ENCODE peak calls at places on chromosome 1, in six cellular contexts. V is bronchial epithelial cell; I is mucosa of descending colon; Z is testis; E is CD8-positive, alpha-beta T cell; Y is neural crest cell. R is an unnamed sample.

GRCh38 chr1:50251592-50252165 is 143.0 kb downstream of the ELAVL4 start:
- DNase-seq in V (no peak), I (no peak), Z (no peak), E (no peak), Y (no peak), R (no peak)

GRCh38 chr1:154478639-154479038 is 23.4 kb upstream of the TDRD10 start:
- DNase-seq in V (peak), I (no peak), Z (no peak), E (no peak), Y (no peak), R (no peak)

GRCh38 chr1:47647327-47647845 is 209.5 kb downstream of the FOXD2 start:
- DNase-seq in V (no peak), I (no peak), Z (no peak), E (no peak), Y (no peak), R (no peak)

GRCh38 chr1:169491845-169492281 is 6.1 kb upstream of the SLC19A2 start:
- DNase-seq in V (peak), I (no peak), Z (no peak), E (no peak), Y (no peak), R (no peak)

GRCh38 chr1:18091660-18092446 is 15.7 kb upstream of the IGSF21 start:
- DNase-seq in V (peak), I (no peak), Z (no peak), E (no peak), Y (no peak), R (no peak)

GRCh38 chr1:45412899-45413298 is 72.7 kb upstream of the MUTYH start:
- DNase-seq in V (no peak), I (no peak), Z (no peak), E (no peak), Y (no peak), R (no peak)

GRCh38 chr1:30417701-30418425 is 305.5 kb downstream of the MATN1 start:
- DNase-seq in V (no peak), I (no peak), Z (no peak), E (no peak), Y (peak), R (peak)

GRCh38 chr1:223261914-223262313 is 102.1 kb downstream of the SUSD4 start:
- DNase-seq in V (no peak), I (no peak), Z (no peak), E (no peak), Y (no peak), R (no peak)

GRCh38 chr1:94971491-94971924 is 44.6 kb upstream of the CNN3 start:
- DNase-seq in V (peak), I (no peak), Z (no peak), E (no peak), Y (no peak), R (no peak)

GRCh38 chr1:26730695-26731094 is 34.9 kb downstream of the ARID1A start:
- DNase-seq in V (no peak), I (no peak), Z (no peak), E (no peak), Y (no peak), R (no peak)

GRCh38 chr1:94110946-94111740 is 9.8 kb downstream of the ABCA4 start:
- DNase-seq in V (no peak), I (no peak), Z (no peak), E (no peak), Y (no peak), R (no peak)

GRCh38 chr1:59186656-59187055 is 110.2 kb upstream of the FGGY start:
- DNase-seq in V (no peak), I (no peak), Z (no peak), E (no peak), Y (no peak), R (no peak)

GRCh38 chr1:232305020-232305419 is 324.9 kb downstream of the SIPA1L2 start:
- DNase-seq in V (peak), I (peak), Z (no peak), E (no peak), Y (no peak), R (no peak)

GRCh38 chr1:36345353-36345752 is 21.9 kb upstream of the EVA1B start:
- DNase-seq in V (no peak), I (no peak), Z (no peak), E (no peak), Y (no peak), R (no peak)

GRCh38 chr1:11880911-11881748 is 22.4 kb upstream of the NPPB start:
- DNase-seq in V (no peak), I (no peak), Z (no peak), E (no peak), Y (no peak), R (no peak)

GRCh38 chr1:119047040-119047438 is 58.9 kb upstream of the TBX15 start:
- DNase-seq in V (no peak), I (no peak), Z (no peak), E (no peak), Y (no peak), R (no peak)

GRCh38 chr1:201184734-201185453 is 5.7 kb upstream of the IGFN1 start:
- DNase-seq in V (peak), I (no peak), Z (peak), E (no peak), Y (peak), R (no peak)

GRCh38 chr1:22652457-22652856 is 579 bp upstream of the C1QB start:
- DNase-seq in V (no peak), I (no peak), Z (no peak), E (no peak), Y (no peak), R (no peak)

GRCh38 chr1:225695578-225696332 is 42.8 kb upstream of the ENAH start:
- DNase-seq in V (peak), I (no peak), Z (no peak), E (no peak), Y (no peak), R (no peak)

GRCh38 chr1:200305806-200306205 is 104.0 kb downstream of the ZNF281 start:
- DNase-seq in V (no peak), I (no peak), Z (no peak), E (no peak), Y (no peak), R (no peak)

GRCh38 chr1:108200627-108201106 is 524 bp upstream of the SLC25A24 start:
- DNase-seq in V (peak), I (no peak), Z (peak), E (peak), Y (no peak), R (no peak)

GRCh38 chr1:171434717-171435346 is 50.5 kb upstream of the PRRC2C start:
- DNase-seq in V (peak), I (no peak), Z (no peak), E (no peak), Y (no peak), R (no peak)

DNA sequence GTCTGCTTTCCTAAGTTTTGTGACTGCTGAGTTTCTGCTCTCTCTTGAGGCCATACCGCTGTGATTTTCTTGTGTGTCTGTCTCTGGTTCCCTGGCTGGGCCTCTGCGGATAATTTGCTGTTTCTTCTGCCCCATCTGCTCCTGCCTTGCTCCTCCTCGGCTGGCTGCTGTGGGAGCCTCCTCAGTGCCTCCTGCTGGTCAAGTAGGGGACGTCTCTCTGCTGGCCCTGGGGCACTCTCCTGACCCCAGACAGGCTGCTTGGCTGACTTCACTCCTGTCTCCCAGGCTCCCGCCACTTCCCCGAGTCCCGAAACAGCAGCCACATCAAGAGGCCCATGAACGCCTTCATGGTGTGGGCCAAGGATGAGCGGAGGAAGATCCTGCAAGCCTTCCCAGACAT is 28.5 kb downstream of the ETNK2 start:
- DNase-seq in V (no peak), I (peak), Z (peak), E (no peak), Y (peak), R (no peak)
- TF ChIP-seq CTCF in V (peak), I (no peak), Z (peak), E (no peak), Y (peak), R (no peak)

GRCh38 chr1:81811757-81812371 is 11.1 kb downstream of the ADGRL2 start:
- DNase-seq in V (peak), I (no peak), Z (no peak), E (no peak), Y (no peak), R (no peak)

GRCh38 chr1:81809808-81810207 is 9.1 kb downstream of the ADGRL2 start:
- DNase-seq in V (no peak), I (no peak), Z (no peak), E (no peak), Y (no peak), R (no peak)

GRCh38 chr1:81805537-81806431 is 5.0 kb downstream of the ADGRL2 start:
- DNase-seq in V (no peak), I (no peak), Z (no peak), E (no peak), Y (no peak), R (no peak)

GRCh38 chr1:81806432-81806770 is 5.7 kb downstream of the ADGRL2 start:
- DNase-seq in V (no peak), I (no peak), Z (no peak), E (no peak), Y (no peak), R (no peak)

DNA sequence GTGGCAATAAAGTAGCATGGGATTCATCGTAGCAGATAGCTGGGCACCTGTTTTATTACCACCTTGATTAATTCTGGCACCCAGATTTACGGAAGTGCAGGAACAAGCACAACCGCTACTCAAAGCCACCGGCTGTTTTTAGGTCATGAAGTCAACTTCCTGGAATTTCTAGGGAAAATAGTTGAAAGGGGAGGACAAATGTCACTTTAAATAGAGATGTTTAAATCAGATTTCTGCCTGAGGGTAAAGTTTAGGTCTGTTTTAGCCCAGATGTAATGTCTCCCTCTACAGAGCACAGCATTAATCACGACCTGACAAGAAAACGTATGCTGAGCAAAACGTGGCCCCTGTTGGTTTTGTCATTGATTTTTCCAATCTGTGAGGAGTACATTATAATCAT is 8.0 kb downstream of the ADGRL2 start:
- DNase-seq in V (no peak), I (no peak), Z (no peak), E (no peak), Y (no peak), R (no peak)
- TF ChIP-seq CTCF in V (no peak), I (no peak), Z (no peak), E (no peak), Y (peak), R (no peak)

DNA sequence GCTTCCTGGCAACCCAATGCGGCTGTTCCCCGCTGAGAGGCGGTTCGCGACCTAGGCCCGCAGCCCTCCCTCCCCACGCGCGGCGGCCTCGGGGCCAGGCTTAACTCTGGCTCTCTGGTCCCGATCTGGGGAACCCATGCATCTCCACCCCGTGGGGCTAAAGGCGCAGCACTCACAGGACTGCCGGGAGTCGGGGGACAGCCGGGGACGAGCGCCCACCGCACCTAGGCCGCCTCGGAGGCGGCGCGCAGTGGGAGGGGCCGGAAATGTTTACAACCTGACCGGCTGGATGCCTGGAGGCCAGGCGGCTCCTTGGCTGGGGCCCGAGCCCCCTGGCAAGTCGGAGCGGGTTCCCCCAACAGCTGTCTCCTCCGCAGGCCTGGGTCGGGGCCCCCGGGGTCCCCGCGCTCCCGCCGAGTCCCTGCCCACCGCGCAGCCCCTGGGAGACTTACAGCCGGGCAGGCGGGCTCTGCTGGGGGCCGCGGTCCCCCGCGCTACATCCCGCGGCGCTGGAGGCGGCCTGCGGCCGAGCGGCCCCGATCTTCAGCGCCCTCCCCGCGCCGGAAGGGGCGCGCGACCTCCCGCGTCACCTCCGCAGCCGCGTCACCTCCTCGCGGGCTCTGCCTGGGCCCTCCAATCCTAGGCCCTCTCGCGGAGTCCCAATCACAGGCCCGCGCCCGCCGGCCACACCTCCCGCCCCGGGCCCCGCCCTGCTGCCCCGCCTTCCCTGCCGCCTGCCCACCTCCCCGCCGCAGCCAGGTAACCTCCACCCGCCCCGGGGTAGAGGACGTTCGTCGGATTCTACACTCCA is at the start of gene ADIPOR1:
- DNase-seq in V (peak), I (peak), Z (peak), E (peak), Y (peak), R (peak)
- TF ChIP-seq CTCF in V (no peak), I (no peak), Z (peak), E (no peak), Y (peak), R (no peak)

DNA sequence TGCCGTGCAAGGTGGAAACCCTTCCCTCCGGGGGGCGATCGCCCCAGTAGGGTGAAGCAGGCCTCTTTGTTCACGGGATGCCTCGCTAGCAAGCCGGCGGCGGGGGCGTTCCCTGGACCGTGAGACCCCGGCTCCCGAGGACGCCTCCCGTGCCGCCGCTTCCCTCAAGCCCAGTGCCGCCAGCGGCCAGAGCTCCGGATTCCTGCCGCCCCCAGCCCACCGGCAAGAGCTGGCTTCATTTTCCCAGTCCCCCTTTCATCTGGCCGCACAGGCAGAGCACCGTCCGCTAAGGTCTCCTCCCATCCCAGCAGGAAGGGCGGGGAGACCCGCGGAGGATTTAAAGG is 16.3 kb downstream of the IER5 start:
- DNase-seq in V (no peak), I (no peak), Z (peak), E (peak), Y (peak), R (peak)
- TF ChIP-seq CTCF in V (no peak), I (no peak), Z (peak), E (no peak), Y (peak), R (no peak)

R was measured in mesothelial cell of epicardium.